ENCODE peak calls at places on chromosomes 1 and 21, in ten cellular contexts. S is PC-3, P is mesendoderm, N is body of pancreas, M is kidney epithelial cell, H is right cardiac atrium, X is Caco-2, W is upper lobe of right lung, V is suprapubic skin, C is left ventricle myocardium inferior. J is an unnamed sample. For H3K27me3, the result is how much of the 10 kb centered on the place peaks cover.

GRCh38 chr1:247357062-247357780 is 25.6 kb upstream of the ZNF496 start:
- DNase-seq in C (peak), V (no peak), P (peak), S (no peak), X (no peak), N (no peak), M (no peak), H (peak), W (no peak), J (no peak)

GRCh38 chr21:35147439-35147838 is 98.3 kb upstream of the RUNX1 start:
- DNase-seq in W (no peak), N (no peak), M (no peak), X (no peak), P (peak), H (no peak), C (no peak), V (no peak), S (peak), J (no peak)

GRCh38 chr1:54813479-54814147 is 12.5 kb upstream of the TTC22 start:
- DNase-seq in X (no peak), C (no peak), W (no peak), M (no peak), V (peak), H (no peak), N (no peak), S (no peak), P (peak), J (no peak)

GRCh38 chr1:70509996-70510876 is 99.2 kb downstream of the CTH start:
- DNase-seq in X (peak), N (no peak), M (peak), H (no peak), C (no peak), W (no peak), P (peak), V (no peak), S (peak), J (peak)

GRCh38 chr1:116396769-116397168 is 23.7 kb downstream of the ATP1A1 start:
- DNase-seq in N (no peak), H (no peak), V (no peak), W (no peak), X (no peak), S (no peak), M (no peak), C (no peak), P (no peak), J (no peak)

GRCh38 chr1:11054666-11055065 is 5.2 kb downstream of the SRM start:
- DNase-seq in C (no peak), V (no peak), M (no peak), W (no peak), S (no peak), X (no peak), N (no peak), H (no peak), P (no peak), J (peak)

GRCh38 chr1:148353461-148354283 is 129.4 kb downstream of the PPIAL4G start:
- DNase-seq in P (peak), N (no peak), W (no peak), M (no peak), C (no peak), V (no peak), X (no peak), S (peak), H (no peak), J (no peak)

GRCh38 chr1:208929575-208929974 is 653.9 kb upstream of the CAMK1G start:
- DNase-seq in M (no peak), X (no peak), C (no peak), W (no peak), V (no peak), S (peak), H (no peak), P (no peak), N (no peak), J (no peak)

GRCh38 chr1:23483327-23484252 is at the start of gene ASAP3:
- DNase-seq in H (peak), C (peak), W (peak), X (peak), S (peak), P (peak), M (no peak), V (peak), N (peak), J (no peak)

GRCh38 chr1:3868464-3869006 is 11.3 kb downstream of the DFFB start:
- DNase-seq in X (no peak), H (no peak), P (no peak), N (no peak), C (no peak), S (no peak), V (no peak), M (no peak), W (no peak), J (no peak)

GRCh38 chr1:210747112-210747511 is 386.8 kb downstream of the KCNH1 start:
- DNase-seq in P (no peak), V (no peak), N (no peak), X (no peak), S (no peak), C (no peak), W (no peak), H (no peak), M (no peak), J (no peak)

GRCh38 chr1:192573499-192573898 is 2.1 kb upstream of the RGS1 start:
- DNase-seq in H (no peak), S (peak), W (no peak), X (no peak), V (no peak), P (no peak), N (no peak), M (no peak), C (no peak), J (no peak)

GRCh38 chr1:184422490-184423233 is 35.8 kb downstream of the C1orf21 start:
- DNase-seq in X (no peak), P (no peak), N (no peak), C (no peak), H (no peak), W (no peak), M (no peak), S (no peak), V (no peak), J (no peak)

GRCh38 chr1:177274687-177275211 is 104.0 kb downstream of the BRINP2 start:
- DNase-seq in P (no peak), X (no peak), C (peak), S (peak), W (peak), M (no peak), H (peak), V (no peak), N (peak), J (no peak)

GRCh38 chr1:30232288-30232899 is 491.0 kb downstream of the MATN1 start:
- DNase-seq in S (peak), C (no peak), M (no peak), H (no peak), X (peak), P (peak), V (no peak), W (no peak), N (no peak), J (peak)

GRCh38 chr1:10648689-10649483 is 147.6 kb downstream of the CASZ1 start:
- DNase-seq in W (no peak), P (peak), V (no peak), S (no peak), M (no peak), C (no peak), H (no peak), X (no peak), N (no peak), J (peak)

GRCh38 chr1:26452459-26453183 is 19.6 kb upstream of the HMGN2 start:
- DNase-seq in C (no peak), X (no peak), S (no peak), V (no peak), M (no peak), N (no peak), W (no peak), H (no peak), P (no peak), J (no peak)

GRCh38 chr1:47724427-47724999 is 272.7 kb downstream of the TRABD2B start:
- DNase-seq in S (no peak), M (no peak), V (no peak), H (no peak), P (no peak), N (no peak), W (no peak), X (no peak), C (no peak), J (no peak)

GRCh38 chr1:47727051-47727708 is 270.0 kb downstream of the TRABD2B start:
- DNase-seq in P (no peak), V (no peak), X (peak), H (no peak), N (no peak), M (no peak), S (no peak), C (no peak), W (no peak), J (no peak)

GRCh38 chr1:47726496-47726855 is 270.7 kb downstream of the TRABD2B start:
- DNase-seq in H (no peak), V (no peak), N (no peak), W (no peak), X (no peak), C (no peak), S (no peak), P (no peak), M (no peak), J (no peak)

GRCh38 chr1:47725000-47725731 is 272.0 kb downstream of the TRABD2B start:
- DNase-seq in X (no peak), M (no peak), V (no peak), H (peak), S (peak), C (no peak), N (peak), P (peak), W (no peak), J (no peak)

GRCh38 chr1:47725732-47726495 is 271.3 kb downstream of the TRABD2B start:
- DNase-seq in X (peak), W (peak), C (peak), P (peak), M (no peak), V (no peak), S (peak), N (peak), H (peak), J (no peak)
- H3K27me3 ChIP-seq in X (under half), W (under half), C (half or more), P (under half), M (under half), V (under half), S (under half), N (under half), H (under half), J (under half)

GRCh38 chr1:72281144-72281543 is 1.2 kb downstream of the NEGR1 start:
- DNase-seq in W (no peak), S (peak), H (no peak), X (no peak), N (no peak), M (no peak), V (no peak), P (no peak), C (no peak), J (no peak)

GRCh38 chr1:72281637-72282270 is 585 bp downstream of the NEGR1 start:
- DNase-seq in H (no peak), M (no peak), W (no peak), X (no peak), C (no peak), N (no peak), P (no peak), V (no peak), S (peak), J (no peak)

GRCh38 chr1:72282271-72282656 is at the start of gene NEGR1:
- DNase-seq in S (peak), X (peak), W (peak), V (peak), N (peak), C (peak), P (peak), M (no peak), H (peak), J (no peak)

GRCh38 chr1:72280131-72280530 is 2.2 kb downstream of the NEGR1 start:
- DNase-seq in C (no peak), X (no peak), P (no peak), M (no peak), N (no peak), V (no peak), H (no peak), W (no peak), S (no peak), J (no peak)

DNA sequence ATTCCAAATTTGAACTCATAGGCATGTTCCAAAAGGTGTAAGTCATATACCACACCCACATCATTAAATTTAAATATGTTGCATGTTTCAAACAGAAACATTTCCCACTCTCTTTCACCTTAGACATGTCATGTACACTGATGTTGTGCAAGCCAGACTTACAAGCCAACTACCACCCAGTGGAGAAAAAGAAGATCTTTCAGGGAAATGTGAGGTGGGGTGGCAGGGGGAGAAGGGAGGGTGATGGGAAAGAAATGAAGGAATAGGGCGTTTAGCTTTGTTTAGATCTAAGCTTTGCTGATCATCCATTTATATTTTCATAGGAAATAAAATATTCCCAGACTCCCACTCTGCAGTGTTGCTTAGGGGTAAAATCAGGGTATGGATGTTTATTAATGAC is 1.6 kb downstream of the NEGR1 start:
- DNase-seq in H (no peak), P (no peak), M (no peak), N (no peak), X (no peak), C (no peak), V (no peak), S (peak), W (no peak), J (no peak)
- H3K27me3 ChIP-seq in H (under half), P (under half), M (under half), N (under half), X (under half), C (under half), V (under half), S (under half), W (under half), J (under half)

GRCh38 chr21:45279446-45280177 is 8.1 kb downstream of the POFUT2 start:
- DNase-seq in S (no peak), M (no peak), N (no peak), C (no peak), W (no peak), P (no peak), X (no peak), H (peak), V (peak), J (no peak)
- H3K27me3 ChIP-seq in S (under half), M (under half), N (under half), C (under half), W (under half), P (under half), X (under half), H (under half), V (under half), J (under half)

GRCh38 chr1:118989006-118989736 is 1.0 kb upstream of the TBX15 start:
- DNase-seq in V (no peak), S (no peak), W (no peak), X (no peak), H (no peak), M (no peak), N (no peak), P (peak), C (no peak), J (no peak)
- H3K27me3 ChIP-seq in V (half or more), S (under half), W (half or more), X (under half), H (under half), M (half or more), N (under half), P (half or more), C (half or more), J (half or more)

GRCh38 chr1:201894343-201895119 is 5.8 kb downstream of the SHISA4 start:
- DNase-seq in C (no peak), P (no peak), X (no peak), W (no peak), S (no peak), H (no peak), V (no peak), N (no peak), M (no peak), J (no peak)
- H3K27me3 ChIP-seq in C (under half), P (under half), X (under half), W (under half), S (under half), H (under half), V (under half), N (under half), M (under half), J (under half)

DNA sequence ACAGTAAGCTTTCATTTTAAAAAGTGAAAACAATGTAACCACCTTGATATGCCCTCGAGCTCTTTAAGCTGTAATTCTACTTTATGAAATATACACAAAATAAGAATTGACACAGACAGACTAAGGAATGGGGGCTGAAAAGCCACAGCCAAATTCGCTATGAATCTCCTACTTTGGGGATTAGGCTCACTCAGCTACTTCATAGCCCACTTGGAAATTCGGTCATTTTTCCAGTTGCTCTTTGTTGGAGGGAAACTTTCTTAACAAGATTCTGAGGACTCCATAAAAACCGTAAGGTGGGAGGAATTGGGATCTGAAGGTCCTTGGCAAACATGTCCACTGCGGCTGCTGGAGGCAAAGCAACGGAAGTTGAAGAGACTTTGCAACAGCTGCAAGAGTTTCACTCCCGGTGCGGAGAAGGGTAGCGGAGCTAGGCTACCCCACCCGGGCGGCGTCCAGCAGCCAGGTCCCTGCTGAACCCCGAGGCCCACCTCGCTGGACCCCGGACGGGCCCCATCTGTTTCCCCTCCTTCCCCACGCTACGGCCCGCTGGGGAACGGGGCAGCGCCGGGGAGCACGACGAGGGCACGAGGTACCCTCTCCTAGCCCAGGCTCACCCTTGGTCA is 634 bp downstream of the MYCBP start:
- DNase-seq in P (peak), M (no peak), V (no peak), H (peak), W (no peak), X (peak), C (no peak), S (peak), N (peak), J (no peak)
- H3K27me3 ChIP-seq in P (under half), M (under half), V (under half), H (under half), W (under half), X (under half), C (under half), S (under half), N (under half), J (under half)

GRCh38 chr1:7771673-7772299 is 690 bp downstream of the VAMP3 start:
- DNase-seq in M (no peak), S (no peak), V (no peak), C (no peak), N (no peak), P (no peak), H (no peak), X (no peak), W (no peak), J (no peak)
- H3K27me3 ChIP-seq in M (under half), S (under half), V (under half), C (under half), N (under half), P (under half), H (under half), X (under half), W (under half), J (under half)

DNA sequence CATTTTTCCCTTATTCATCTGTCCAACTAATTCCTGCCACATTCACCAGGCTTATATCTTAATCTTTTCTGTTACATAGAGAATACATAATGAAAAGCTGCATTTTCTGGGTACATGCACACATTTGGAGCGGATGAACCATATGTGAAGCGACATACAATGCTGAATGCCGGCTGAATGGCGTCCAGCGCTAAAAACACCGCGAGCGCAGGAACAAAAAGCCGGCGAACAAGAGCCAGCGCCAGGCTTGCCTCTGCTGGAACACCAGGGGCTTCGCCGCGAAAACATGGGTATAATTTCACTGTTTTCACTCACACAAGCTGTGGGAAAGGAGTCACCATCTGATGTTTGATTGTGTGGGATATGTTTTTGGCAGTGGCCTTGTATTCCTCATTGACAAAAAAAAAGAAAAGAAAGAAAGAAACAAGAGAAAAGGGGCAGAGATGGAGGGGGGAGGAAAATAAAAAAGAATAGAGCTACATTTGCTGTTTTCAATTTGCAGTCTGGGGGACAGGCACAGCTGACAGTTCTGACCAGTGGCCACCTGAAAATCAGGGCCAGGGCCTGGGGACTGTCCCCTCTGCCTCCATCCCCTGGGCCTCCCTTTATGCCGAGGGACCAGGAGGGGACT is 70.3 kb upstream of the OLIG2 start:
- DNase-seq in C (no peak), V (no peak), S (no peak), W (no peak), N (no peak), H (no peak), M (no peak), P (no peak), X (no peak), J (no peak)
- H3K27me3 ChIP-seq in C (half or more), V (half or more), S (half or more), W (half or more), N (under half), H (under half), M (under half), P (under half), X (under half), J (under half)

GRCh38 chr1:47230692-47231313 is 1.2 kb downstream of the TAL1 start:
- DNase-seq in S (no peak), X (no peak), N (no peak), M (no peak), P (no peak), V (no peak), C (no peak), H (peak), W (no peak), J (no peak)
- H3K27me3 ChIP-seq in S (under half), X (under half), N (under half), M (half or more), P (half or more), V (half or more), C (half or more), H (under half), W (half or more), J (half or more)

GRCh38 chr1:232687304-232687703 is 57.4 kb upstream of the SIPA1L2 start:
- DNase-seq in X (no peak), N (no peak), M (no peak), C (no peak), W (no peak), P (no peak), V (no peak), S (no peak), H (no peak), J (no peak)
- H3K27me3 ChIP-seq in X (under half), N (under half), M (under half), C (under half), W (under half), P (under half), V (under half), S (under half), H (under half), J (under half)

J was measured in HL-60.